ENCODE peak calls at places on chromosome 17, in eight cellular contexts. One of them, this sample, is unnamed.

GRCh38 chr17:75168998-75169397 is 13.8 kb downstream of the SUMO2 start:
- DNase-seq in Daoy: no peak
- DNase-seq in fibroblast of the aortic adventitia: no peak
- DNase-seq in esophagus muscularis mucosa: no peak
- DNase-seq in AG09319: no peak
- DNase-seq in AG09309: no peak
- DNase-seq in NCI-H1417: no peak
- DNase-seq in IMR-90: no peak
- DNase-seq in this sample: no peak

GRCh38 chr17:61129876-61130275 is 269.8 kb upstream of the TBX2 start:
- DNase-seq in Daoy: no peak
- DNase-seq in fibroblast of the aortic adventitia: no peak
- DNase-seq in esophagus muscularis mucosa: no peak
- DNase-seq in AG09319: no peak
- DNase-seq in AG09309: no peak
- DNase-seq in NCI-H1417: no peak
- DNase-seq in IMR-90: peak; percentile 68
- DNase-seq in this sample: peak; percentile 65

GRCh38 chr17:2336215-2337151 is at the start of gene TSR1:
- DNase-seq in Daoy: peak; percentile 96
- DNase-seq in fibroblast of the aortic adventitia: peak; percentile 87
- DNase-seq in esophagus muscularis mucosa: no peak
- DNase-seq in AG09319: peak; percentile 67
- DNase-seq in AG09309: peak; percentile 41
- DNase-seq in NCI-H1417: peak; percentile 80
- DNase-seq in IMR-90: peak; percentile 88
- DNase-seq in this sample: peak; percentile 89

GRCh38 chr17:72931635-72932034 is 160.9 kb downstream of the SLC39A11 start:
- DNase-seq in Daoy: no peak
- DNase-seq in fibroblast of the aortic adventitia: no peak
- DNase-seq in esophagus muscularis mucosa: no peak
- DNase-seq in AG09319: no peak
- DNase-seq in AG09309: no peak
- DNase-seq in NCI-H1417: no peak
- DNase-seq in IMR-90: no peak
- DNase-seq in this sample: no peak

GRCh38 chr17:68199837-68200688 is 47.8 kb upstream of the AMZ2 start:
- DNase-seq in Daoy: peak; percentile 39
- DNase-seq in fibroblast of the aortic adventitia: peak; percentile 16
- DNase-seq in esophagus muscularis mucosa: peak; percentile 79
- DNase-seq in AG09319: no peak
- DNase-seq in AG09309: no peak
- DNase-seq in NCI-H1417: no peak
- DNase-seq in IMR-90: no peak
- DNase-seq in this sample: no peak

GRCh38 chr17:78020717-78021108 is 62.2 kb downstream of the TNRC6C start:
- DNase-seq in Daoy: no peak
- DNase-seq in fibroblast of the aortic adventitia: peak; percentile 46
- DNase-seq in esophagus muscularis mucosa: no peak
- DNase-seq in AG09319: no peak
- DNase-seq in AG09309: no peak
- DNase-seq in NCI-H1417: no peak
- DNase-seq in IMR-90: no peak
- DNase-seq in this sample: peak; percentile 3

GRCh38 chr17:77327181-77327565 is 186.4 kb downstream of the SEC14L1 start:
- DNase-seq in Daoy: no peak
- DNase-seq in fibroblast of the aortic adventitia: no peak
- DNase-seq in esophagus muscularis mucosa: no peak
- DNase-seq in AG09319: no peak
- DNase-seq in AG09309: no peak
- DNase-seq in NCI-H1417: no peak
- DNase-seq in IMR-90: no peak
- DNase-seq in this sample: no peak

GRCh38 chr17:76145231-76146052 is 4.4 kb upstream of the FOXJ1 start:
- DNase-seq in Daoy: no peak
- DNase-seq in fibroblast of the aortic adventitia: no peak
- DNase-seq in esophagus muscularis mucosa: no peak
- DNase-seq in AG09319: no peak
- DNase-seq in AG09309: no peak
- DNase-seq in NCI-H1417: peak; percentile 52
- DNase-seq in IMR-90: no peak
- DNase-seq in this sample: no peak

GRCh38 chr17:79441607-79442006 is 169.2 kb downstream of the RBFOX3 start:
- DNase-seq in Daoy: no peak
- DNase-seq in fibroblast of the aortic adventitia: no peak
- DNase-seq in esophagus muscularis mucosa: no peak
- DNase-seq in AG09319: no peak
- DNase-seq in AG09309: no peak
- DNase-seq in NCI-H1417: no peak
- DNase-seq in IMR-90: no peak
- DNase-seq in this sample: no peak

GRCh38 chr17:75894049-75894742 is 2.6 kb downstream of the TRIM65 start:
- DNase-seq in Daoy: no peak
- DNase-seq in fibroblast of the aortic adventitia: no peak
- DNase-seq in esophagus muscularis mucosa: no peak
- DNase-seq in AG09319: no peak
- DNase-seq in AG09309: no peak
- DNase-seq in NCI-H1417: no peak
- DNase-seq in IMR-90: no peak
- DNase-seq in this sample: no peak

GRCh38 chr17:32516940-32517711 is 30.3 kb downstream of the CDK5R1 start:
- DNase-seq in Daoy: no peak
- DNase-seq in fibroblast of the aortic adventitia: no peak
- DNase-seq in esophagus muscularis mucosa: no peak
- DNase-seq in AG09319: no peak
- DNase-seq in AG09309: no peak
- DNase-seq in NCI-H1417: peak; percentile 41
- DNase-seq in IMR-90: no peak
- DNase-seq in this sample: no peak

GRCh38 chr17:59899099-59899498 is 6.2 kb downstream of the RPS6KB1 start:
- DNase-seq in Daoy: no peak
- DNase-seq in fibroblast of the aortic adventitia: peak; percentile 69
- DNase-seq in esophagus muscularis mucosa: no peak
- DNase-seq in AG09319: no peak
- DNase-seq in AG09309: no peak
- DNase-seq in NCI-H1417: no peak
- DNase-seq in IMR-90: no peak
- DNase-seq in this sample: peak; percentile 39

GRCh38 chr17:69913241-69914015 is 161.6 kb upstream of the KCNJ16 start:
- DNase-seq in Daoy: no peak
- DNase-seq in fibroblast of the aortic adventitia: peak; percentile 58
- DNase-seq in esophagus muscularis mucosa: no peak
- DNase-seq in AG09319: no peak
- DNase-seq in AG09309: no peak
- DNase-seq in NCI-H1417: no peak
- DNase-seq in IMR-90: peak; percentile 28
- DNase-seq in this sample: peak; percentile 45

GRCh38 chr17:51064061-51064735 is 56.5 kb downstream of the SPAG9 start:
- DNase-seq in Daoy: no peak
- DNase-seq in fibroblast of the aortic adventitia: no peak
- DNase-seq in esophagus muscularis mucosa: no peak
- DNase-seq in AG09319: no peak
- DNase-seq in AG09309: no peak
- DNase-seq in NCI-H1417: no peak
- DNase-seq in IMR-90: no peak
- DNase-seq in this sample: no peak

GRCh38 chr17:67050476-67051154 is 6.3 kb downstream of the CACNG1 start:
- DNase-seq in Daoy: no peak
- DNase-seq in fibroblast of the aortic adventitia: no peak
- DNase-seq in esophagus muscularis mucosa: no peak
- DNase-seq in AG09319: no peak
- DNase-seq in AG09309: no peak
- DNase-seq in NCI-H1417: no peak
- DNase-seq in IMR-90: no peak
- DNase-seq in this sample: no peak

GRCh38 chr17:336110-337021 is 16.2 kb downstream of the RPH3AL start:
- DNase-seq in Daoy: peak; percentile 61
- DNase-seq in fibroblast of the aortic adventitia: no peak
- DNase-seq in esophagus muscularis mucosa: no peak
- DNase-seq in AG09319: no peak
- DNase-seq in AG09309: no peak
- DNase-seq in NCI-H1417: peak; percentile 76
- DNase-seq in IMR-90: no peak
- DNase-seq in this sample: no peak

GRCh38 chr17:4557626-4558310 is 2.6 kb upstream of the MYBBP1A start:
- DNase-seq in Daoy: no peak
- DNase-seq in fibroblast of the aortic adventitia: no peak
- DNase-seq in esophagus muscularis mucosa: no peak
- DNase-seq in AG09319: no peak
- DNase-seq in AG09309: no peak
- DNase-seq in NCI-H1417: no peak
- DNase-seq in IMR-90: no peak
- DNase-seq in this sample: no peak

GRCh38 chr17:81322271-81323082 is 27.4 kb upstream of the SLC38A10 start:
- DNase-seq in Daoy: peak; percentile 52
- DNase-seq in fibroblast of the aortic adventitia: no peak
- DNase-seq in esophagus muscularis mucosa: no peak
- DNase-seq in AG09319: no peak
- DNase-seq in AG09309: no peak
- DNase-seq in NCI-H1417: no peak
- DNase-seq in IMR-90: no peak
- DNase-seq in this sample: no peak

GRCh38 chr17:63024716-63025115 is 58.7 kb downstream of the TANC2 start:
- DNase-seq in Daoy: no peak
- DNase-seq in fibroblast of the aortic adventitia: peak; percentile 58
- DNase-seq in esophagus muscularis mucosa: no peak
- DNase-seq in AG09319: no peak
- DNase-seq in AG09309: peak; percentile 16
- DNase-seq in NCI-H1417: no peak
- DNase-seq in IMR-90: peak; percentile 42
- DNase-seq in this sample: peak; percentile 18

GRCh38 chr17:40310882-40311391 is 2.0 kb downstream of the RARA start:
- DNase-seq in Daoy: no peak
- DNase-seq in fibroblast of the aortic adventitia: no peak
- DNase-seq in esophagus muscularis mucosa: no peak
- DNase-seq in AG09319: no peak
- DNase-seq in AG09309: no peak
- DNase-seq in NCI-H1417: no peak
- DNase-seq in IMR-90: no peak
- DNase-seq in this sample: no peak

GRCh38 chr17:37570527-37571093 is 38.6 kb downstream of the SYNRG start:
- DNase-seq in Daoy: peak; percentile 82
- DNase-seq in fibroblast of the aortic adventitia: peak; percentile 27
- DNase-seq in esophagus muscularis mucosa: no peak
- DNase-seq in AG09319: no peak
- DNase-seq in AG09309: no peak
- DNase-seq in NCI-H1417: peak; percentile 16
- DNase-seq in IMR-90: peak; percentile 69
- DNase-seq in this sample: peak; percentile 41

GRCh38 chr17:72514888-72515287 is 394.1 kb downstream of the SOX9 start:
- DNase-seq in Daoy: peak; percentile 92
- DNase-seq in fibroblast of the aortic adventitia: peak; percentile 74
- DNase-seq in esophagus muscularis mucosa: no peak
- DNase-seq in AG09319: no peak
- DNase-seq in AG09309: no peak
- DNase-seq in NCI-H1417: no peak
- DNase-seq in IMR-90: peak; percentile 86
- DNase-seq in this sample: peak; percentile 76

GRCh38 chr17:77011173-77012011 is 129.4 kb upstream of the SEC14L1 start:
- DNase-seq in Daoy: peak; percentile 48
- DNase-seq in fibroblast of the aortic adventitia: peak; percentile 58
- DNase-seq in esophagus muscularis mucosa: no peak
- DNase-seq in AG09319: no peak
- DNase-seq in AG09309: no peak
- DNase-seq in NCI-H1417: peak; percentile 9
- DNase-seq in IMR-90: peak; percentile 31
- DNase-seq in this sample: peak; percentile 62

GRCh38 chr17:68460715-68461114 is 3.4 kb upstream of the WIPI1 start:
- DNase-seq in Daoy: no peak
- DNase-seq in fibroblast of the aortic adventitia: peak; percentile 47
- DNase-seq in esophagus muscularis mucosa: no peak
- DNase-seq in AG09319: no peak
- DNase-seq in AG09309: no peak
- DNase-seq in NCI-H1417: no peak
- DNase-seq in IMR-90: no peak
- DNase-seq in this sample: no peak

GRCh38 chr17:36816214-36816613 is 121.1 kb upstream of the LHX1 start:
- DNase-seq in Daoy: no peak
- DNase-seq in fibroblast of the aortic adventitia: no peak
- DNase-seq in esophagus muscularis mucosa: no peak
- DNase-seq in AG09319: no peak
- DNase-seq in AG09309: no peak
- DNase-seq in NCI-H1417: no peak
- DNase-seq in IMR-90: no peak
- DNase-seq in this sample: no peak

GRCh38 chr17:17164156-17164555 is 42.0 kb downstream of the PLD6 start:
- DNase-seq in Daoy: no peak
- DNase-seq in fibroblast of the aortic adventitia: no peak
- DNase-seq in esophagus muscularis mucosa: no peak
- DNase-seq in AG09319: no peak
- DNase-seq in AG09309: no peak
- DNase-seq in NCI-H1417: no peak
- DNase-seq in IMR-90: no peak
- DNase-seq in this sample: no peak

GRCh38 chr17:7477392-7478275 is 1.8 kb downstream of the ZBTB4 start:
- DNase-seq in Daoy: no peak
- DNase-seq in fibroblast of the aortic adventitia: peak; percentile 88
- DNase-seq in esophagus muscularis mucosa: no peak
- DNase-seq in AG09319: peak; percentile 93
- DNase-seq in AG09309: peak; percentile 86
- DNase-seq in NCI-H1417: no peak
- DNase-seq in IMR-90: peak; percentile 95
- DNase-seq in this sample: peak; percentile 85

GRCh38 chr17:46201491-46201890 is 8.3 kb upstream of the KANSL1 start:
- DNase-seq in Daoy: no peak
- DNase-seq in fibroblast of the aortic adventitia: no peak
- DNase-seq in esophagus muscularis mucosa: no peak
- DNase-seq in AG09319: no peak
- DNase-seq in AG09309: no peak
- DNase-seq in NCI-H1417: no peak
- DNase-seq in IMR-90: no peak
- DNase-seq in this sample: no peak

GRCh38 chr17:19331134-19331533 is 31.4 kb downstream of the B9D1 start:
- DNase-seq in Daoy: peak; percentile 56
- DNase-seq in fibroblast of the aortic adventitia: peak; percentile 84
- DNase-seq in esophagus muscularis mucosa: no peak
- DNase-seq in AG09319: no peak
- DNase-seq in AG09309: peak; percentile 69
- DNase-seq in NCI-H1417: no peak
- DNase-seq in IMR-90: peak; percentile 92
- DNase-seq in this sample: peak; percentile 93

GRCh38 chr17:82486186-82487084 is 27.9 kb downstream of the NARF start:
- DNase-seq in Daoy: no peak
- DNase-seq in fibroblast of the aortic adventitia: no peak
- DNase-seq in esophagus muscularis mucosa: no peak
- DNase-seq in AG09319: no peak
- DNase-seq in AG09309: no peak
- DNase-seq in NCI-H1417: no peak
- DNase-seq in IMR-90: no peak
- DNase-seq in this sample: no peak

GRCh38 chr17:55743103-55743679 is 7.7 kb upstream of the PCTP start:
- DNase-seq in Daoy: peak; percentile 61
- DNase-seq in fibroblast of the aortic adventitia: peak; percentile 25
- DNase-seq in esophagus muscularis mucosa: no peak
- DNase-seq in AG09319: no peak
- DNase-seq in AG09309: no peak
- DNase-seq in NCI-H1417: no peak
- DNase-seq in IMR-90: no peak
- DNase-seq in this sample: peak; percentile 51

GRCh38 chr17:10125761-10126553 is 72.4 kb downstream of the GAS7 start:
- DNase-seq in Daoy: no peak
- DNase-seq in fibroblast of the aortic adventitia: peak; percentile 28
- DNase-seq in esophagus muscularis mucosa: no peak
- DNase-seq in AG09319: no peak
- DNase-seq in AG09309: no peak
- DNase-seq in NCI-H1417: no peak
- DNase-seq in IMR-90: peak; percentile 49
- DNase-seq in this sample: no peak

GRCh38 chr17:62869885-62870580 is 61.9 kb upstream of the MARCHF10 start:
- DNase-seq in Daoy: peak; percentile 72
- DNase-seq in fibroblast of the aortic adventitia: peak; percentile 32
- DNase-seq in esophagus muscularis mucosa: no peak
- DNase-seq in AG09319: no peak
- DNase-seq in AG09309: no peak
- DNase-seq in NCI-H1417: peak; percentile 82
- DNase-seq in IMR-90: peak; percentile 88
- DNase-seq in this sample: peak; percentile 55

GRCh38 chr17:16934836-16935235 is 37.1 kb downstream of the TNFRSF13B start:
- DNase-seq in Daoy: no peak
- DNase-seq in fibroblast of the aortic adventitia: no peak
- DNase-seq in esophagus muscularis mucosa: no peak
- DNase-seq in AG09319: no peak
- DNase-seq in AG09309: no peak
- DNase-seq in NCI-H1417: no peak
- DNase-seq in IMR-90: no peak
- DNase-seq in this sample: no peak

This sample was measured in fibroblast of lung.